ENCODE peak calls at places on chromosomes 5 and 9, in five cellular contexts. One of them, this sample, is unnamed.

GRCh38 chr5:180170111-180170809 is 38.8 kb downstream of the RASGEF1C start:
- DNase-seq in uterus: no peak
- DNase-seq in lower lobe of right lung: no peak
- DNase-seq in WERI-Rb-1: peak; percentile 16
- DNase-seq in AG04450: no peak
- DNase-seq in this sample: no peak

GRCh38 chr9:18539203-18539602 is 65.2 kb downstream of the ADAMTSL1 start:
- DNase-seq in uterus: no peak
- DNase-seq in lower lobe of right lung: no peak
- DNase-seq in WERI-Rb-1: no peak
- DNase-seq in AG04450: no peak
- DNase-seq in this sample: no peak

GRCh38 chr5:52073993-52074689 is 690.9 kb downstream of the ISL1 start:
- DNase-seq in uterus: no peak
- DNase-seq in lower lobe of right lung: no peak
- DNase-seq in WERI-Rb-1: no peak
- DNase-seq in AG04450: no peak
- DNase-seq in this sample: no peak

GRCh38 chr5:36374275-36374862 is 72.7 kb upstream of the RANBP3L start:
- DNase-seq in uterus: no peak
- DNase-seq in lower lobe of right lung: no peak
- DNase-seq in WERI-Rb-1: no peak
- DNase-seq in AG04450: peak; percentile 24
- DNase-seq in this sample: no peak

GRCh38 chr5:116605310-116606070 is 30.9 kb upstream of the SEMA6A start:
- DNase-seq in uterus: no peak
- DNase-seq in lower lobe of right lung: no peak
- DNase-seq in WERI-Rb-1: no peak
- DNase-seq in AG04450: no peak
- DNase-seq in this sample: no peak

GRCh38 chr9:113742878-113743277 is 133.2 kb upstream of the ZNF618 start:
- DNase-seq in uterus: no peak
- DNase-seq in lower lobe of right lung: no peak
- DNase-seq in WERI-Rb-1: no peak
- DNase-seq in AG04450: no peak
- DNase-seq in this sample: no peak

GRCh38 chr9:136023401-136024225 is 62.4 kb upstream of the UBAC1 start:
- DNase-seq in uterus: peak; percentile 55
- DNase-seq in lower lobe of right lung: peak; percentile 65
- DNase-seq in WERI-Rb-1: no peak
- DNase-seq in AG04450: peak; percentile 44
- DNase-seq in this sample: no peak

GRCh38 chr5:32538031-32538547 is 47.3 kb upstream of the SUB1 start:
- DNase-seq in uterus: no peak
- DNase-seq in lower lobe of right lung: no peak
- DNase-seq in WERI-Rb-1: no peak
- DNase-seq in AG04450: no peak
- DNase-seq in this sample: no peak

GRCh38 chr9:7146582-7146981 is 388.8 kb downstream of the KDM4C start:
- DNase-seq in uterus: no peak
- DNase-seq in lower lobe of right lung: no peak
- DNase-seq in WERI-Rb-1: no peak
- DNase-seq in AG04450: no peak
- DNase-seq in this sample: no peak

GRCh38 chr9:27151693-27152397 is 42.8 kb downstream of the TEK start:
- DNase-seq in uterus: no peak
- DNase-seq in lower lobe of right lung: no peak
- DNase-seq in WERI-Rb-1: no peak
- DNase-seq in AG04450: no peak
- DNase-seq in this sample: no peak

GRCh38 chr5:12230659-12231058 is 326.4 kb upstream of the CTNND2 start:
- DNase-seq in uterus: no peak
- DNase-seq in lower lobe of right lung: no peak
- DNase-seq in WERI-Rb-1: no peak
- DNase-seq in AG04450: no peak
- DNase-seq in this sample: no peak

GRCh38 chr9:9521033-9521779 is 1091.6 kb downstream of the PTPRD start:
- DNase-seq in uterus: no peak
- DNase-seq in lower lobe of right lung: no peak
- DNase-seq in WERI-Rb-1: no peak
- DNase-seq in AG04450: no peak
- DNase-seq in this sample: no peak
- TF ChIP-seq CTCF in uterus: no peak
- TF ChIP-seq CTCF in lower lobe of right lung: no peak
- TF ChIP-seq CTCF in WERI-Rb-1: no peak
- TF ChIP-seq CTCF in AG04450: no peak
- TF ChIP-seq CTCF in this sample: no peak

GRCh38 chr5:39941436-39941835 is 516.7 kb upstream of the DAB2 start:
- DNase-seq in uterus: no peak
- DNase-seq in lower lobe of right lung: no peak
- DNase-seq in WERI-Rb-1: no peak
- DNase-seq in AG04450: no peak
- DNase-seq in this sample: no peak

GRCh38 chr5:39947657-39948056 is 522.9 kb upstream of the DAB2 start:
- DNase-seq in uterus: no peak
- DNase-seq in lower lobe of right lung: no peak
- DNase-seq in WERI-Rb-1: no peak
- DNase-seq in AG04450: no peak
- DNase-seq in this sample: no peak

GRCh38 chr5:39943811-39944210 is 519.0 kb upstream of the DAB2 start:
- DNase-seq in uterus: no peak
- DNase-seq in lower lobe of right lung: no peak
- DNase-seq in WERI-Rb-1: no peak
- DNase-seq in AG04450: no peak
- DNase-seq in this sample: no peak

DNA sequence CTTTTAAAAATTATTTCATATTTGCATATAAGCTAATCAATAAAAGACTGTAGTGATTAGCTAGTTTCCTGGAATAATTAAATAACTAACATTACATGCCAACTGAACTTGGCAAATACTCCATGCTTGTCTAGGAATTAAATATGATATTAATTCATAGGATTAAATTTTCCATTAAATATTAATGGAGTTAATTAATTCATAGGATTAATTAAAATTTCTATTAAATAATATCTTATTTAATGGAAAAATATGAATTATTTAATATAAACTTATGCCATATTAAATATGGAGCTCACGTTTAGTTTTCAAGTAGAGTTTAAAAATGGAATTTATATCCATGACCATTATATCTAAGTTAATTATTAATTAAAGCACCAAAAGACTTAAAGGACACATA is 517.8 kb upstream of the DAB2 start:
- DNase-seq in uterus: no peak
- DNase-seq in lower lobe of right lung: no peak
- DNase-seq in WERI-Rb-1: no peak
- DNase-seq in AG04450: no peak
- DNase-seq in this sample: no peak
- H3K4me3 ChIP-seq in uterus: no peak overlapping the region
- H3K4me3 ChIP-seq in lower lobe of right lung: no peak overlapping the region
- H3K4me3 ChIP-seq in WERI-Rb-1: no peak overlapping the region
- H3K4me3 ChIP-seq in AG04450: no peak overlapping the region
- H3K4me3 ChIP-seq in this sample: no peak overlapping the region

GRCh38 chr9:116156621-116157314 is 3.2 kb downstream of the PAPPA start:
- DNase-seq in uterus: peak; percentile 80
- DNase-seq in lower lobe of right lung: no peak
- DNase-seq in WERI-Rb-1: peak; percentile 28
- DNase-seq in AG04450: no peak
- DNase-seq in this sample: no peak
- TF ChIP-seq CTCF in uterus: no peak
- TF ChIP-seq CTCF in lower lobe of right lung: no peak
- TF ChIP-seq CTCF in WERI-Rb-1: no peak
- TF ChIP-seq CTCF in AG04450: no peak
- TF ChIP-seq CTCF in this sample: no peak

DNA sequence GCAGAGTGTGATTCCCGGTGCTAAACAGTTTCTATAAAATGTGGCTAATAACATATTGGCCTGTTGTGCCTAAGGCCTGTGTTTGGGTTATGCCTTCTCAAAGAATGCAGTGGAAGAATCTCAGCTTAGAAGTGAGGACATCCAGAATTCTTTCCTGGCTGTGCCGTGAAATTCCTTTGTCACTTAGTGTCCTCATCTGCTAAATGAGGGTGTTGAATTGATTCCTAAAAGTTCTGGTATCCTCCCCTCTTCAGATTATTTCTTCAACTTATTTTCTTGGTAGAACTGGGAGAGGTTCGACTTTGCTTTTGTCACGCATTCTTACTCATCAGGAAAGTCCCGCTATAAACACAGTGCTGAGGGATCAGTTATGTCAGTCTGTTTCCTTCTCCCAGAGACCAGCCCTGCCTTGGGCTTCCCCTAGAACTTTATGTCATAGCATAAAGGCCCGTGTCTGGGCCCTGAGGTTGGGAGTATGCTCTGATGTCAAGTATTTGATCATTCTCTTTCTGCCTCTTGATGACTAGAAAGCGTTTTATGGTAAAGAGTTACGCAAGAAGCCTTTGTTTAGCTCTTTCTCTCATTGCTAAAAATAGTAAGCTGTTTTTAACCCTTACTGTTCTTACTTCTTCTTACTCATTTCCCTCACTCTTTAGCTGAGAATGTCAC is 29.5 kb downstream of the MTAP start:
- DNase-seq in uterus: no peak
- DNase-seq in lower lobe of right lung: no peak
- DNase-seq in WERI-Rb-1: no peak
- DNase-seq in AG04450: peak; percentile 81
- DNase-seq in this sample: no peak
- H3K4me3 ChIP-seq in uterus: no peak overlapping the region
- H3K4me3 ChIP-seq in lower lobe of right lung: no peak overlapping the region
- H3K4me3 ChIP-seq in WERI-Rb-1: no peak overlapping the region
- H3K4me3 ChIP-seq in AG04450: no peak overlapping the region
- H3K4me3 ChIP-seq in this sample: no peak overlapping the region

GRCh38 chr9:77648458-77649108 is 461 bp upstream of the GNA14 start:
- DNase-seq in uterus: peak; percentile 65
- DNase-seq in lower lobe of right lung: peak; percentile 73
- DNase-seq in WERI-Rb-1: peak; percentile 19
- DNase-seq in AG04450: no peak
- DNase-seq in this sample: peak; percentile 23

GRCh38 chr9:77647267-77647658 is 859 bp downstream of the GNA14 start:
- DNase-seq in uterus: no peak
- DNase-seq in lower lobe of right lung: no peak
- DNase-seq in WERI-Rb-1: no peak
- DNase-seq in AG04450: no peak
- DNase-seq in this sample: no peak

GRCh38 chr9:77651203-77651602 is 3.1 kb upstream of the GNA14 start:
- DNase-seq in uterus: no peak
- DNase-seq in lower lobe of right lung: no peak
- DNase-seq in WERI-Rb-1: no peak
- DNase-seq in AG04450: no peak
- DNase-seq in this sample: no peak

GRCh38 chr9:77647659-77648457 is at the start of gene GNA14:
- DNase-seq in uterus: peak; percentile 45
- DNase-seq in lower lobe of right lung: no peak
- DNase-seq in WERI-Rb-1: peak; percentile 46
- DNase-seq in AG04450: no peak
- DNase-seq in this sample: peak; percentile 28

DNA sequence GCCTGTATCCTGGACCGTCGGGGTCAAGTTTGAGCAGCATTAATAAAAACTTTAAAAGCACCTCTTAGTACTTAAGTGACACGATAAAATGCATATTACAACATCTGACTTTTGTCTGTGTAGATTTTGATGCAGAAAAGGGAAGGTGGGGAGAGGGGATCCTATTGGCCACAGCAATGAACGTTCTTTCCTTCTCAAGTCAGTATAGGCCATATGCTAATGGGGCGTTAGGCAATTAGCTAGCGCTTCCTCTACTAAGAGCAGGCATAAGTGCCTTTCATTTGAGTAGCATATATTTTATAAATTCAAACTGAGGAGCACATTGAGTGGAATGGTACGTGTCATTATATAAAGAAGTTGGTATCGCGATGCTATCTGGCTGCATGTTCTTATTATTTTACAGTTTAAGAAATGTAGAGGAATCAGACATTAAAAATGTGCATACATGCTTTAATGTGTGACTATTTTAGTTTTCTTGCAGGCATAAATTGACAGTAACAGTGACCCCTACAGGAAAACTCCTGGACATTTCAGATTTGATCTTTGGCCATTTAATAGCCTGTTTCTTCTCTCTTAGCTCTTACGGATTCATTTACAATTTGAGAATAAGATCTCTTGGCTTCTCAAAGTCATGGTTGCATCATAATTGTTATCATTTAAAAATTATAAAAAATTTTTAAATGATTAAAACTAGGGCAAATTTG is 1.1 kb upstream of the GNA14 start:
- DNase-seq in uterus: no peak
- DNase-seq in lower lobe of right lung: no peak
- DNase-seq in WERI-Rb-1: no peak
- DNase-seq in AG04450: no peak
- DNase-seq in this sample: peak; percentile 83
- TF ChIP-seq CTCF in uterus: peak; percentile 48
- TF ChIP-seq CTCF in lower lobe of right lung: peak; percentile 42
- TF ChIP-seq CTCF in WERI-Rb-1: peak; percentile 28
- TF ChIP-seq CTCF in AG04450: peak; percentile 36
- TF ChIP-seq CTCF in this sample: peak; percentile 24

This sample was measured in HL-60.